ENCODE peak calls at places on chromosomes 12 and 14, in six cellular contexts. One of them, this sample, is unnamed.

GRCh38 chr12:104370989-104371870 is 67.7 kb downstream of the EID3 start:
- DNase-seq in endothelial cell: peak; percentile 12
- DNase-seq in GM23338: peak; percentile 93
- DNase-seq in MM.1S: no peak
- DNase-seq in BJ: no peak
- DNase-seq in tibial nerve: no peak
- DNase-seq in this sample: no peak

GRCh38 chr14:93346926-93347721 is at the start of gene COX8C:
- DNase-seq in GM23338: peak; percentile 31
- DNase-seq in tibial nerve: no peak
- DNase-seq in BJ: no peak
- DNase-seq in endothelial cell: no peak
- DNase-seq in MM.1S: no peak
- DNase-seq in this sample: no peak

GRCh38 chr12:121709478-121709890 is 3.1 kb upstream of the TMEM120B start:
- DNase-seq in endothelial cell: no peak
- DNase-seq in GM23338: no peak
- DNase-seq in tibial nerve: no peak
- DNase-seq in BJ: no peak
- DNase-seq in MM.1S: no peak
- DNase-seq in this sample: no peak

GRCh38 chr14:101707285-101707842 is 54.1 kb upstream of the PPP2R5C start:
- DNase-seq in endothelial cell: peak; percentile 59
- DNase-seq in MM.1S: peak; percentile 61
- DNase-seq in tibial nerve: peak; percentile 53
- DNase-seq in BJ: no peak
- DNase-seq in GM23338: peak; percentile 91
- DNase-seq in this sample: peak; percentile 78

GRCh38 chr14:93954900-93955891 is 21.2 kb downstream of the ASB2 start:
- DNase-seq in endothelial cell: no peak
- DNase-seq in tibial nerve: no peak
- DNase-seq in GM23338: no peak
- DNase-seq in MM.1S: no peak
- DNase-seq in BJ: no peak
- DNase-seq in this sample: peak; percentile 73

GRCh38 chr12:23895792-23896218 is 53.7 kb downstream of the SOX5 start:
- DNase-seq in endothelial cell: peak; percentile 65
- DNase-seq in BJ: no peak
- DNase-seq in GM23338: peak; percentile 74
- DNase-seq in MM.1S: no peak
- DNase-seq in tibial nerve: no peak
- DNase-seq in this sample: no peak

GRCh38 chr12:62882140-62882539 is 52.8 kb downstream of the PPM1H start:
- DNase-seq in BJ: no peak
- DNase-seq in endothelial cell: no peak
- DNase-seq in tibial nerve: no peak
- DNase-seq in GM23338: no peak
- DNase-seq in MM.1S: no peak
- DNase-seq in this sample: no peak

GRCh38 chr12:47837190-47838171 is 17.8 kb upstream of the HDAC7 start:
- DNase-seq in endothelial cell: peak; percentile 70
- DNase-seq in tibial nerve: peak; percentile 62
- DNase-seq in GM23338: peak; percentile 91
- DNase-seq in MM.1S: peak; percentile 71
- DNase-seq in BJ: no peak
- DNase-seq in this sample: peak; percentile 69

GRCh38 chr12:50201987-50202521 is 34.9 kb upstream of the CERS5 start:
- DNase-seq in tibial nerve: no peak
- DNase-seq in GM23338: peak; percentile 74
- DNase-seq in BJ: peak; percentile 95
- DNase-seq in MM.1S: no peak
- DNase-seq in endothelial cell: no peak
- DNase-seq in this sample: no peak

GRCh38 chr14:64444984-64445845 is 20.1 kb upstream of the AKAP5 start:
- DNase-seq in GM23338: no peak
- DNase-seq in endothelial cell: no peak
- DNase-seq in tibial nerve: no peak
- DNase-seq in MM.1S: peak; percentile 59
- DNase-seq in BJ: no peak
- DNase-seq in this sample: peak; percentile 83

GRCh38 chr12:132327351-132328171 is 1.8 kb downstream of the GALNT9 start:
- DNase-seq in MM.1S: no peak
- DNase-seq in BJ: peak; percentile 47
- DNase-seq in GM23338: no peak
- DNase-seq in endothelial cell: no peak
- DNase-seq in tibial nerve: peak; percentile 48
- DNase-seq in this sample: no peak

GRCh38 chr14:61404637-61405036 is 83.3 kb downstream of the PRKCH start:
- DNase-seq in MM.1S: no peak
- DNase-seq in tibial nerve: no peak
- DNase-seq in GM23338: no peak
- DNase-seq in endothelial cell: no peak
- DNase-seq in BJ: no peak
- DNase-seq in this sample: no peak

GRCh38 chr12:10715491-10715890 is 7.6 kb downstream of the YBX3 start:
- DNase-seq in MM.1S: no peak
- DNase-seq in GM23338: no peak
- DNase-seq in tibial nerve: no peak
- DNase-seq in BJ: no peak
- DNase-seq in endothelial cell: no peak
- DNase-seq in this sample: no peak

DNA sequence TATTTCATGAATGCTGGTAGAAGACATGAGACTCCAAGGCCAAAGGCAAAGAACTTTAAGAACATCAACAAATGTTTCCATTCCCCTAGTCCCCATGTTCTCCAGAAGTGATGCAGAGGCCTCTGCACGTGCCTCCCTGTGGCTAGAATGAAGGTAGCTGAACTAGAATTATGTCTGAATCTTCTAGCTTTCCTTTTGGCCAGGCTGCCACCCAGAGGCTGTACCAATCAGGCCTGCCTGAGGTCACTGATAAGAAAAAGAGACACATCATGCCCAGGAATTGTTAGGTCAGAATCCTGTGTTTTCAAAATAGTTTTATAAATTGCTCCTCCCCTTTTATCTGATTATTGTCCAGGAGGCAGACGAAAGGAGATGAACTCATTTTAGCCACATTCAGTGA is 188.0 kb upstream of the SLC16A7 start:
- DNase-seq in tibial nerve: no peak
- DNase-seq in BJ: no peak
- DNase-seq in GM23338: peak; percentile 28
- DNase-seq in MM.1S: no peak
- DNase-seq in endothelial cell: no peak
- DNase-seq in this sample: no peak
- TF ChIP-seq CTCF in tibial nerve: no peak
- TF ChIP-seq CTCF in BJ: no peak
- TF ChIP-seq CTCF in GM23338: no peak
- TF ChIP-seq CTCF in MM.1S: no peak
- TF ChIP-seq CTCF in endothelial cell: no peak
- TF ChIP-seq CTCF in this sample: no peak

GRCh38 chr12:114777052-114777451 is 93.1 kb upstream of the TBX3 start:
- DNase-seq in tibial nerve: no peak
- DNase-seq in endothelial cell: no peak
- DNase-seq in MM.1S: no peak
- DNase-seq in BJ: no peak
- DNase-seq in GM23338: no peak
- DNase-seq in this sample: no peak
- TF ChIP-seq CTCF in tibial nerve: no peak
- TF ChIP-seq CTCF in endothelial cell: no peak
- TF ChIP-seq CTCF in MM.1S: no peak
- TF ChIP-seq CTCF in BJ: no peak
- TF ChIP-seq CTCF in GM23338: no peak
- TF ChIP-seq CTCF in this sample: no peak

GRCh38 chr14:102902523-102903247 is 19.8 kb upstream of the AMN start:
- DNase-seq in endothelial cell: no peak
- DNase-seq in MM.1S: no peak
- DNase-seq in tibial nerve: no peak
- DNase-seq in GM23338: no peak
- DNase-seq in BJ: no peak
- DNase-seq in this sample: no peak
- TF ChIP-seq CTCF in endothelial cell: no peak
- TF ChIP-seq CTCF in MM.1S: no peak
- TF ChIP-seq CTCF in tibial nerve: no peak
- TF ChIP-seq CTCF in GM23338: no peak
- TF ChIP-seq CTCF in BJ: no peak
- TF ChIP-seq CTCF in this sample: no peak

GRCh38 chr14:105071326-105071725 is 6.1 kb upstream of the GPR132 start:
- DNase-seq in endothelial cell: no peak
- DNase-seq in tibial nerve: no peak
- DNase-seq in GM23338: no peak
- DNase-seq in MM.1S: no peak
- DNase-seq in BJ: no peak
- DNase-seq in this sample: no peak

GRCh38 chr14:105072892-105073719 is 7.9 kb upstream of the GPR132 start:
- DNase-seq in tibial nerve: no peak
- DNase-seq in MM.1S: no peak
- DNase-seq in BJ: no peak
- DNase-seq in GM23338: no peak
- DNase-seq in endothelial cell: no peak
- DNase-seq in this sample: no peak

GRCh38 chr14:105073720-105074600 is 8.7 kb upstream of the GPR132 start:
- DNase-seq in MM.1S: no peak
- DNase-seq in GM23338: no peak
- DNase-seq in endothelial cell: no peak
- DNase-seq in tibial nerve: no peak
- DNase-seq in BJ: no peak
- DNase-seq in this sample: no peak

GRCh38 chr14:105071942-105072341 is 6.7 kb upstream of the GPR132 start:
- DNase-seq in GM23338: no peak
- DNase-seq in BJ: no peak
- DNase-seq in tibial nerve: no peak
- DNase-seq in MM.1S: no peak
- DNase-seq in endothelial cell: no peak
- DNase-seq in this sample: no peak

DNA sequence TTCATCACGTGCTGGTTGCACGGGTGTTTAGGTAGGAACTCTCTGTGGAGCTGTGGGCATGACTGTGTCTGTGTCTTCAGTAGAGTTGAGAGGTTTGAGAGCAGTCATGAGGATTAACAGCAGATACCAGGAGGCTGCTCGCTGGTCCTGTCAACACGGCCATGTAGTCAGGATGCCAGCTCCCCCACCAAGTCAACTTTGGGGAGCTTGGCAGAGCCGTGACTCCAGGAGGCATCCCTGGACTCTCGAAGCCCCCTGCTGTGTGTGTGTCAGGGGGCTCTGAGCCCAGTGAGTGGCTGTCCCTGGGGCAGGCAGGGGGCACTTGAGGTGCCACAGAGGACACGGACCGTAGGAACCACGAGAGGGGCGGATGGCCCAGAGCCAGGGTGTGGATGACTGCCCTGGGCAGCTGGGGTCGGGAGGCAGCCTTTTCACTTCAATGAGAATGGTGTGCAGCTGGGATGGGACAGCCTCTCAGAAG is 7.2 kb upstream of the GPR132 start:
- DNase-seq in tibial nerve: no peak
- DNase-seq in BJ: no peak
- DNase-seq in GM23338: no peak
- DNase-seq in MM.1S: no peak
- DNase-seq in endothelial cell: no peak
- DNase-seq in this sample: no peak
- TF ChIP-seq CTCF in tibial nerve: no peak
- TF ChIP-seq CTCF in BJ: no peak
- TF ChIP-seq CTCF in GM23338: no peak
- TF ChIP-seq CTCF in MM.1S: no peak
- TF ChIP-seq CTCF in endothelial cell: no peak
- TF ChIP-seq CTCF in this sample: no peak

GRCh38 chr14:90301580-90302181 is 30.1 kb downstream of the NRDE2 start:
- DNase-seq in GM23338: peak; percentile 33
- DNase-seq in MM.1S: no peak
- DNase-seq in tibial nerve: no peak
- DNase-seq in endothelial cell: no peak
- DNase-seq in BJ: no peak
- DNase-seq in this sample: no peak
- TF ChIP-seq CTCF in GM23338: peak; percentile 46
- TF ChIP-seq CTCF in MM.1S: no peak
- TF ChIP-seq CTCF in tibial nerve: peak; percentile 44
- TF ChIP-seq CTCF in endothelial cell: no peak
- TF ChIP-seq CTCF in BJ: peak; percentile 57
- TF ChIP-seq CTCF in this sample: peak; percentile 41

GRCh38 chr12:54622463-54623183 is 12.1 kb downstream of the LACRT start:
- DNase-seq in MM.1S: peak; percentile 19
- DNase-seq in GM23338: peak; percentile 22
- DNase-seq in tibial nerve: no peak
- DNase-seq in endothelial cell: no peak
- DNase-seq in BJ: no peak
- DNase-seq in this sample: no peak
- TF ChIP-seq CTCF in MM.1S: peak; percentile 41
- TF ChIP-seq CTCF in GM23338: peak; percentile 53
- TF ChIP-seq CTCF in tibial nerve: no peak
- TF ChIP-seq CTCF in endothelial cell: peak; percentile 49
- TF ChIP-seq CTCF in BJ: no peak
- TF ChIP-seq CTCF in this sample: no peak

GRCh38 chr12:109900752-109901580 is 892 bp downstream of the TCHP start:
- DNase-seq in endothelial cell: peak; percentile 15
- DNase-seq in MM.1S: no peak
- DNase-seq in GM23338: peak; percentile 74
- DNase-seq in tibial nerve: no peak
- DNase-seq in BJ: no peak
- DNase-seq in this sample: no peak

GRCh38 chr12:109902866-109903265 is 2.8 kb downstream of the TCHP start:
- DNase-seq in tibial nerve: no peak
- DNase-seq in BJ: no peak
- DNase-seq in endothelial cell: no peak
- DNase-seq in MM.1S: no peak
- DNase-seq in GM23338: peak; percentile 32
- DNase-seq in this sample: no peak

GRCh38 chr12:109896188-109896587 is 3.9 kb upstream of the TCHP start:
- DNase-seq in endothelial cell: no peak
- DNase-seq in MM.1S: no peak
- DNase-seq in BJ: no peak
- DNase-seq in tibial nerve: no peak
- DNase-seq in GM23338: no peak
- DNase-seq in this sample: no peak

GRCh38 chr12:109897029-109897428 is 3.0 kb upstream of the TCHP start:
- DNase-seq in GM23338: no peak
- DNase-seq in tibial nerve: no peak
- DNase-seq in MM.1S: no peak
- DNase-seq in endothelial cell: no peak
- DNase-seq in BJ: no peak
- DNase-seq in this sample: no peak

GRCh38 chr12:109899783-109900751 is at the start of gene TCHP:
- DNase-seq in tibial nerve: peak; percentile 76
- DNase-seq in endothelial cell: peak; percentile 78
- DNase-seq in MM.1S: peak; percentile 62
- DNase-seq in BJ: peak; percentile 51
- DNase-seq in GM23338: peak; percentile 89
- DNase-seq in this sample: peak; percentile 89
- TF ChIP-seq CTCF in tibial nerve: peak; percentile 18
- TF ChIP-seq CTCF in endothelial cell: no peak
- TF ChIP-seq CTCF in MM.1S: no peak
- TF ChIP-seq CTCF in BJ: peak; percentile 57
- TF ChIP-seq CTCF in GM23338: no peak
- TF ChIP-seq CTCF in this sample: peak; percentile 50